ENCODE peak calls at places on chromosomes 12 and 14, in five cellular contexts. C is RWPE1, N is endothelial cell of umbilical vein, K is COR-L47, P is kidney tubule cell. A is an unnamed sample.

GRCh38 chr12:115632323-115632722 is 645.2 kb downstream of the MED13L start:
- DNase-seq in K (no peak), P (peak), N (no peak), C (peak), A (no peak)

GRCh38 chr12:2284857-2285256 is 232.1 kb downstream of the CACNA1C start:
- DNase-seq in P (peak), N (peak), C (peak), K (peak), A (no peak)

GRCh38 chr12:62978768-62979167 is 43.8 kb upstream of the PPM1H start:
- DNase-seq in P (no peak), N (no peak), K (no peak), C (no peak), A (no peak)

GRCh38 chr12:107487011-107487680 is 198.5 kb upstream of the PWP1 start:
- DNase-seq in P (no peak), N (no peak), C (no peak), K (no peak), A (no peak)

GRCh38 chr12:1590083-1590979 is 4.0 kb downstream of the FBXL14 start:
- DNase-seq in K (no peak), P (no peak), N (no peak), C (no peak), A (no peak)

GRCh38 chr14:52789118-52789517 is 2.3 kb downstream of the GNPNAT1 start:
- DNase-seq in P (no peak), K (no peak), C (no peak), N (no peak), A (no peak)

GRCh38 chr12:26195250-26195640 is at the start of gene SSPN:
- DNase-seq in N (peak), P (peak), C (no peak), K (no peak), A (no peak)

GRCh38 chr12:32264995-32265394 is 134.4 kb upstream of the FGD4 start:
- DNase-seq in N (peak), K (no peak), P (no peak), C (no peak), A (no peak)

GRCh38 chr14:52067873-52068740 is 752 bp downstream of the NID2 start:
- DNase-seq in N (peak), K (no peak), C (no peak), P (peak), A (no peak)

GRCh38 chr14:30125322-30125944 is 197.8 kb upstream of the PRKD1 start:
- DNase-seq in P (no peak), C (no peak), N (no peak), K (no peak), A (no peak)

GRCh38 chr14:80310950-80311349 is 99.6 kb upstream of the DIO2 start:
- DNase-seq in N (peak), C (no peak), K (no peak), P (no peak), A (no peak)

GRCh38 chr12:65800928-65801327 is 23.4 kb upstream of the HMGA2 start:
- DNase-seq in P (peak), C (no peak), N (no peak), K (no peak), A (no peak)

GRCh38 chr12:132173135-132174014 is 29.1 kb downstream of the NOC4L start:
- DNase-seq in K (no peak), C (no peak), N (no peak), P (no peak), A (no peak)

GRCh38 chr12:22821985-22822384 is 197.0 kb downstream of the ETNK1 start:
- DNase-seq in P (peak), N (no peak), K (no peak), C (no peak), A (no peak)

GRCh38 chr12:81502912-81503695 is 256.0 kb downstream of the PPFIA2 start:
- DNase-seq in N (no peak), C (no peak), K (no peak), P (peak), A (no peak)